ENCODE peak calls at places on chromosomes 1 and 21, in nine cellular contexts. O is body of pancreas, X is Peyer's patch, R is A549, P is HCT116, C is tibial nerve, D is adrenal gland, T is stomach, A is lower leg skin. W is an unnamed sample.
A peak's percentile ranks its signal among the peaks of the same experiment; 100 is the strongest.

GRCh38 chr1:200355815-200356214 is 54.0 kb downstream of the ZNF281 start:
- DNase-seq in T (no peak), O (no peak), C (no peak), P (no peak), R (no peak), A (no peak), X (no peak), D (no peak), W (no peak)

GRCh38 chr1:53715478-53715877 is 23.5 kb downstream of the GLIS1 start:
- DNase-seq in D (no peak), O (no peak), A (no peak), P (no peak), R (peak; percentile 20), C (no peak), X (no peak), T (no peak), W (no peak)

GRCh38 chr21:38268859-38269566 is 12.2 kb downstream of the KCNJ15 start:
- DNase-seq in P (no peak), D (no peak), O (no peak), C (no peak), A (no peak), T (no peak), R (no peak), X (no peak), W (no peak)

GRCh38 chr1:3401585-3402257 is 52.7 kb upstream of the ARHGEF16 start:
- DNase-seq in T (no peak), C (no peak), P (no peak), O (no peak), R (no peak), A (no peak), X (no peak), D (no peak), W (no peak)

GRCh38 chr1:52365091-52365745 is 787 bp downstream of the CC2D1B start:
- DNase-seq in X (peak; percentile 61), D (peak; percentile 72), C (peak; percentile 44), P (no peak), O (peak; percentile 51), T (peak; percentile 47), A (peak; percentile 91), R (peak; percentile 60), W (peak; percentile 66)

GRCh38 chr1:112706505-112707216 is at the start of gene RHOC:
- DNase-seq in A (peak; percentile 94), D (peak; percentile 68), R (no peak), O (peak; percentile 75), X (peak; percentile 87), T (peak; percentile 75), P (no peak), C (no peak), W (peak; percentile 81)

GRCh38 chr1:65952692-65953091 is 160.0 kb downstream of the PDE4B start:
- DNase-seq in R (no peak), O (no peak), P (no peak), C (no peak), X (no peak), T (no peak), A (no peak), D (no peak), W (no peak)

GRCh38 chr1:172145231-172145651 is 275.2 kb upstream of the C1orf105 start:
- DNase-seq in C (no peak), P (no peak), D (no peak), A (no peak), O (no peak), R (no peak), X (no peak), T (no peak), W (no peak)

GRCh38 chr1:216119600-216119999 is 303.6 kb downstream of the USH2A start:
- DNase-seq in O (no peak), A (no peak), T (no peak), C (no peak), P (peak; percentile 1), X (no peak), D (no peak), R (peak; percentile 39), W (no peak)

GRCh38 chr1:39127513-39127912 is 77.0 kb upstream of the MACF1 start:
- DNase-seq in O (no peak), D (peak; percentile 42), C (peak; percentile 73), P (no peak), X (no peak), A (no peak), T (peak; percentile 47), R (peak; percentile 36), W (no peak)

GRCh38 chr1:44835738-44836675 is 7.0 kb downstream of the PTCH2 start:
- DNase-seq in C (peak; percentile 96), P (peak; percentile 77), D (peak; percentile 90), T (peak; percentile 88), R (peak; percentile 76), O (peak; percentile 87), A (peak; percentile 97), X (peak; percentile 86), W (peak; percentile 90)

GRCh38 chr1:93775224-93775623 is 93.6 kb upstream of the BCAR3 start:
- DNase-seq in T (no peak), O (no peak), R (peak; percentile 30), X (no peak), P (peak; percentile 50), A (no peak), D (no peak), C (no peak), W (no peak)

GRCh38 chr1:224781800-224782199 is 147.7 kb upstream of the DNAH14 start:
- DNase-seq in T (no peak), D (no peak), X (no peak), R (no peak), P (no peak), A (no peak), O (no peak), C (no peak), W (no peak)

GRCh38 chr1:224782601-224783000 is 146.9 kb upstream of the DNAH14 start:
- DNase-seq in P (no peak), T (no peak), O (no peak), A (no peak), X (no peak), C (no peak), R (no peak), D (no peak), W (no peak)

GRCh38 chr1:224780736-224781135 is 148.7 kb upstream of the DNAH14 start:
- DNase-seq in O (no peak), A (no peak), R (no peak), X (no peak), T (no peak), D (no peak), C (no peak), P (no peak), W (no peak)

GRCh38 chr1:224783006-224783651 is 146.3 kb upstream of the DNAH14 start:
- DNase-seq in C (no peak), O (no peak), D (no peak), A (no peak), T (no peak), X (no peak), R (no peak), P (no peak), W (no peak)

DNA sequence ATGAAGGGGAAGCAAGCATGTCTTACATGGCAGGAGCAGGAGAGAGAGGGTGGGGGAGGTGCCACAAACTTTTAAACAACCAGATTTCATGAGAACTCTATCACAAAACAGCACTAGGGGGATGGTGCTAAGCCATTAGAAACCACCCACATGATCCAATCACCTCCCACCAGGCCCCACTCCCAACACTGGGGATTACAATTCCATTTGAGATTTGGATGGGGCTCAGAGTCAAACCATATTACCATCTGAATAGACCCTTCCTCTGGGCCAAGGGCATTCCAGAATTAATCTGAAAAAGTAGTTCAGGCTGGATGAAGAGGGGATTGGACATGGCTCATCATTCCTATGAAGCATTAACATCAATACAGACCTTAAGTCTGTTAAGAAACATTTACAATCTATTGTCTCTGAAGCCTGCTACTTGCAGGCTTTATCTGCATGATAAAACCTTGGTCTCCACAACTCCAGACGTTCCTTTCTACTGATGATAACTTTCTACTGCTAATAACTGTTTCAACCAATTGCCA is 149.9 kb upstream of the DNAH14 start:
- DNase-seq in C (no peak), A (no peak), O (no peak), R (no peak), T (no peak), X (no peak), D (no peak), P (no peak), W (no peak)
- H3K4me3 ChIP-seq in C (no peak overlapping the region), A (no peak overlapping the region), O (no peak overlapping the region), R (no peak overlapping the region), T (no peak overlapping the region), X (no peak overlapping the region), D (no peak overlapping the region), P (no peak overlapping the region), W (no peak overlapping the region)

DNA sequence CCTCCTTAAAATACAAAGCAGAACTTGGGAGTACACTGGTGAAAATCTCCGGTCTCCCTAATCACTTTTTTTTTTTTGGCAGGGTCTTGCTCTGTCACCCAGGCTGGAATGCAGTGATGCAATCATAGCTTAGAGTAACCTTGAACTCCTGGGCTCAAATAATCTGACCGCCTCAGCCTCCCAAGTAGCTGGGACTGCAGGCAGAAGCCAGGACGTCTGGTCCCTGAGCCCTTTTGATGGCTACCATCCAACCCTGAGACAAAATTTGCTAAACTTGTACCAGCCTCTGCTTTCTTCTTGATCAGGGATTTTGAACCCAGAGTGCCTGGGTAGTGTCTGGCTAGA is 4.1 kb downstream of the L1TD1 start:
- DNase-seq in P (no peak), D (peak; percentile 83), A (no peak), X (no peak), R (peak; percentile 4), C (no peak), T (no peak), O (peak; percentile 39), W (no peak)
- TF ChIP-seq POLR2A in P (no peak), D (no peak), A (no peak), X (no peak), R (no peak), C (no peak), T (no peak), O (no peak), W (no peak)

GRCh38 chr1:169697769-169698168 is 13.7 kb downstream of the SELL start:
- DNase-seq in P (no peak), X (no peak), C (no peak), D (no peak), A (no peak), T (no peak), R (no peak), O (no peak), W (no peak)
- H3K4me3 ChIP-seq in P (no peak overlapping the region), X (no peak overlapping the region), C (no peak overlapping the region), D (no peak overlapping the region), A (no peak overlapping the region), T (no peak overlapping the region), R (no peak overlapping the region), O (no peak overlapping the region), W (no peak overlapping the region)

DNA sequence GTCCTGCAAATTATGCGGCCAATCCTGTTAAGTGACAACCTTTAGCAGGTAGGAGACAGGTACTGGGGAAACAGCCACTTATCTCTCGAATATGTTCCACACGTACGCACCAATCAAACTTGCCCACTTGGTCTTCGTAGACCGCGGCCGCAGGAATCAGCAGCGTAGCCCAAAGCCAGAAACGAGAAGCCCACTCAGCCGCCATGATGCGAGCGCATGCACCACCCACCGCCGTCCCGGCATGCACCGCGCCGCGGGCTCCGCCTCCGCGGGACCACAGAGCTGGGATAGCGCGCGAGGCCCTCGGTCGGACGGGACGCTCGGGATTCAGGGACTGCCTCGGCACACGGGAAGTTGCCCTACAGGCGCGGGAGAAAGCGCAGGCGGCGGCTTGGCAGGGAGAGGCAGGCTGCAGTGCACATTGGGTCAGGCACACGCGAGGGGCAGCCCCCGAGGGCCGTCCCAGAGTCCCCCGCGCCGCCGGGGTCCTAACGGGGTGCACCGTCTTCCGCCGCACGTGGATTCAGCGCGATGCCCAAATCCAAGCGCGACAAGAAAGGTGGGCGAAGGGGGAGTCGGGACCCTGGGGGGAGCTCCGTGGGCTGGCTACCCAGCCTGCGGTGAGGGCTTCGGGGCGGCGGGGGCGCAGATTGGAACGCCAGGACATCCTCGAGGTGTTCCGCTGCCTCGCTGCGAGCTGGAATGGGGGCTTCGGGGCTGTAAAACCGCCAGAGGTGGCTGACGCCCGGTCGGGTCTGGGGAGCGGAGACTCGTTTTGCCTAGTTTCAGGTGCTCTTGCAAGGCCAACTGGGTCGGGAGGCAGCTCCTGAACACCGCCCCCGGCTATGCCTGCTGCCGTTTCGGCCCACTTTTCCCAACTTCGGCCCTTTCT is at the start of the genes EMC1 and MRTO4:
- DNase-seq in P (peak; percentile 48), X (peak; percentile 94), D (peak; percentile 71), R (peak; percentile 76), T (peak; percentile 85), A (peak; percentile 97), C (peak; percentile 78), O (peak; percentile 82), W (peak; percentile 88)
- TF ChIP-seq POLR2A in P (peak; percentile 76), X (peak; percentile 56), D (peak; percentile 45), R (peak; percentile 63), T (no peak), A (no peak), C (no peak), O (peak; percentile 31), W (peak; percentile 67)